ENCODE peak calls at places on chromosomes 2 and 18, in five cellular contexts. H is myocyte, K is NCI-H1092, M is astrocyte of the hippocampus, E is T-helper 9 cell. U is an unnamed sample.

GRCh38 chr18:47756364-47757016 is 174.0 kb downstream of the SMAD2 start:
- DNase-seq in H (peak; percentile 52), K (peak; percentile 36), M (peak; percentile 72), E (peak; percentile 38), U (no peak)

GRCh38 chr2:233489143-233489542 is 77.4 kb downstream of the USP40 start:
- DNase-seq in H (no peak), K (no peak), M (no peak), E (no peak), U (no peak)

GRCh38 chr2:166643980-166644379 is 149.9 kb upstream of the SCN7A start:
- DNase-seq in H (no peak), K (no peak), M (no peak), E (no peak), U (no peak)

GRCh38 chr18:70491734-70492348 is 203.0 kb downstream of the SOCS6 start:
- DNase-seq in H (peak; percentile 70), K (peak; percentile 33), M (peak; percentile 60), E (peak; percentile 34), U (no peak)

GRCh38 chr2:233795735-233796171 is 17.6 kb downstream of the MROH2A start:
- DNase-seq in H (no peak), K (no peak), M (no peak), E (no peak), U (no peak)

GRCh38 chr2:106886916-106887758 is 1.2 kb upstream of the ST6GAL2 start:
- DNase-seq in H (no peak), K (no peak), M (peak; percentile 72), E (no peak), U (no peak)

GRCh38 chr2:74181739-74182138 is 3.1 kb upstream of the MOB1A start:
- DNase-seq in H (peak; percentile 34), K (no peak), M (no peak), E (no peak), U (no peak)

GRCh38 chr2:15115786-15116185 is 445.3 kb downstream of the NBAS start:
- DNase-seq in H (no peak), K (no peak), M (no peak), E (no peak), U (no peak)

GRCh38 chr2:238100049-238100820 is at the start of gene ESPNL:
- DNase-seq in H (peak; percentile 37), K (no peak), M (no peak), E (no peak), U (no peak)

GRCh38 chr18:21123290-21123926 is 11.8 kb upstream of the ROCK1 start:
- DNase-seq in H (no peak), K (no peak), M (no peak), E (no peak), U (no peak)

GRCh38 chr2:74003494-74004211 is 18.9 kb downstream of the TET3 start:
- DNase-seq in H (peak; percentile 71), K (no peak), M (peak; percentile 62), E (no peak), U (peak; percentile 40)

GRCh38 chr2:108587621-108588020 is 53.4 kb downstream of the LIMS1 start:
- DNase-seq in H (peak; percentile 86), K (no peak), M (peak; percentile 93), E (no peak), U (no peak)

GRCh38 chr2:132477436-132477835 is 60.8 kb downstream of the GPR39 start:
- DNase-seq in H (no peak), K (no peak), M (no peak), E (no peak), U (peak; percentile 5)

GRCh38 chr2:27372937-27373336 is 2.5 kb downstream of the SNX17 start:
- DNase-seq in H (no peak), K (no peak), M (no peak), E (no peak), U (no peak)

GRCh38 chr2:85277416-85278158 is 50.2 kb downstream of the TGOLN2 start:
- DNase-seq in H (peak; percentile 85), K (no peak), M (peak; percentile 37), E (no peak), U (peak; percentile 77)

GRCh38 chr18:73007195-73007934 is 139.6 kb upstream of the NETO1 start:
- DNase-seq in H (no peak), K (no peak), M (no peak), E (no peak), U (no peak)

GRCh38 chr2:38155025-38155424 is 79.1 kb upstream of the CYP1B1 start:
- DNase-seq in H (no peak), K (no peak), M (no peak), E (no peak), U (no peak)

GRCh38 chr2:233017947-233018346 is 4.9 kb upstream of the NGEF start:
- DNase-seq in H (no peak), K (no peak), M (no peak), E (no peak), U (no peak)

GRCh38 chr2:237459741-237460174 is 27.3 kb upstream of the MLPH start:
- DNase-seq in H (peak; percentile 34), K (no peak), M (peak; percentile 52), E (no peak), U (peak; percentile 73)

GRCh38 chr2:65212115-65212514 is 15.5 kb upstream of the ACTR2 start:
- DNase-seq in H (no peak), K (no peak), M (no peak), E (no peak), U (no peak)